ENCODE peak calls at places on chromosomes 7 and 10, in nine cellular contexts. One of them, this sample, is unnamed.
A peak's percentile ranks its signal among the peaks of the same experiment; 100 is the strongest.

GRCh38 chr10:60825520-60825919 is 47.2 kb downstream of the CDK1 start:
- DNase-seq in A549: no peak
- DNase-seq in endodermal cell: no peak
- DNase-seq in osteocyte: no peak
- DNase-seq in AG04449: no peak
- DNase-seq in neural crest cell: no peak
- DNase-seq in breast epithelium: no peak
- DNase-seq in NB4: no peak
- DNase-seq in kidney: no peak
- DNase-seq in this sample: no peak

GRCh38 chr10:118952493-118953295 is 76.8 kb upstream of the NANOS1 start:
- DNase-seq in A549: no peak
- DNase-seq in endodermal cell: no peak
- DNase-seq in osteocyte: peak; percentile 65
- DNase-seq in AG04449: no peak
- DNase-seq in neural crest cell: no peak
- DNase-seq in breast epithelium: peak; percentile 15
- DNase-seq in NB4: no peak
- DNase-seq in kidney: no peak
- DNase-seq in this sample: no peak

GRCh38 chr10:32237644-32238345 is 109.2 kb downstream of the EPC1 start:
- DNase-seq in A549: no peak
- DNase-seq in endodermal cell: no peak
- DNase-seq in osteocyte: no peak
- DNase-seq in AG04449: peak; percentile 37
- DNase-seq in neural crest cell: no peak
- DNase-seq in breast epithelium: no peak
- DNase-seq in NB4: no peak
- DNase-seq in kidney: no peak
- DNase-seq in this sample: no peak

GRCh38 chr7:110803602-110804143 is 287.3 kb upstream of the LRRN3 start:
- DNase-seq in A549: no peak
- DNase-seq in endodermal cell: peak; percentile 56
- DNase-seq in osteocyte: no peak
- DNase-seq in AG04449: no peak
- DNase-seq in neural crest cell: no peak
- DNase-seq in breast epithelium: no peak
- DNase-seq in NB4: no peak
- DNase-seq in kidney: no peak
- DNase-seq in this sample: no peak

GRCh38 chr7:157718303-157719007 is 381.7 kb downstream of the DNAJB6 start:
- DNase-seq in A549: no peak
- DNase-seq in endodermal cell: peak; percentile 47
- DNase-seq in osteocyte: no peak
- DNase-seq in AG04449: no peak
- DNase-seq in neural crest cell: no peak
- DNase-seq in breast epithelium: no peak
- DNase-seq in NB4: no peak
- DNase-seq in kidney: no peak
- DNase-seq in this sample: no peak

GRCh38 chr10:110456523-110457091 is 41.1 kb upstream of the DUSP5 start:
- DNase-seq in A549: peak; percentile 65
- DNase-seq in endodermal cell: peak; percentile 41
- DNase-seq in osteocyte: no peak
- DNase-seq in AG04449: no peak
- DNase-seq in neural crest cell: no peak
- DNase-seq in breast epithelium: peak; percentile 36
- DNase-seq in NB4: no peak
- DNase-seq in kidney: no peak
- DNase-seq in this sample: no peak

GRCh38 chr7:5643280-5643679 is 138.2 kb downstream of the RNF216 start:
- DNase-seq in A549: peak; percentile 13
- DNase-seq in endodermal cell: peak; percentile 75
- DNase-seq in osteocyte: no peak
- DNase-seq in AG04449: no peak
- DNase-seq in neural crest cell: no peak
- DNase-seq in breast epithelium: no peak
- DNase-seq in NB4: peak; percentile 87
- DNase-seq in kidney: peak; percentile 71
- DNase-seq in this sample: no peak

GRCh38 chr7:113664867-113665266 is 253.9 kb downstream of the PPP1R3A start:
- DNase-seq in A549: no peak
- DNase-seq in endodermal cell: no peak
- DNase-seq in osteocyte: no peak
- DNase-seq in AG04449: no peak
- DNase-seq in neural crest cell: no peak
- DNase-seq in breast epithelium: no peak
- DNase-seq in NB4: peak; percentile 15
- DNase-seq in kidney: no peak
- DNase-seq in this sample: no peak

GRCh38 chr10:79416578-79417255 is 28.7 kb downstream of the ZCCHC24 start:
- DNase-seq in A549: no peak
- DNase-seq in endodermal cell: no peak
- DNase-seq in osteocyte: no peak
- DNase-seq in AG04449: no peak
- DNase-seq in neural crest cell: no peak
- DNase-seq in breast epithelium: no peak
- DNase-seq in NB4: no peak
- DNase-seq in kidney: peak; percentile 35
- DNase-seq in this sample: no peak

GRCh38 chr7:88929719-88930118 is 134.2 kb upstream of the TEX47 start:
- DNase-seq in A549: no peak
- DNase-seq in endodermal cell: no peak
- DNase-seq in osteocyte: no peak
- DNase-seq in AG04449: no peak
- DNase-seq in neural crest cell: no peak
- DNase-seq in breast epithelium: no peak
- DNase-seq in NB4: no peak
- DNase-seq in kidney: no peak
- DNase-seq in this sample: no peak

GRCh38 chr10:119734396-119735332 is 8.8 kb downstream of the INPP5F start:
- DNase-seq in A549: no peak
- DNase-seq in endodermal cell: no peak
- DNase-seq in osteocyte: no peak
- DNase-seq in AG04449: no peak
- DNase-seq in neural crest cell: no peak
- DNase-seq in breast epithelium: no peak
- DNase-seq in NB4: no peak
- DNase-seq in kidney: no peak
- DNase-seq in this sample: no peak

GRCh38 chr7:130471974-130472373 is 19.9 kb upstream of the MEST start:
- DNase-seq in A549: no peak
- DNase-seq in endodermal cell: no peak
- DNase-seq in osteocyte: no peak
- DNase-seq in AG04449: no peak
- DNase-seq in neural crest cell: no peak
- DNase-seq in breast epithelium: no peak
- DNase-seq in NB4: no peak
- DNase-seq in kidney: no peak
- DNase-seq in this sample: no peak

GRCh38 chr7:130473289-130473688 is 18.6 kb upstream of the MEST start:
- DNase-seq in A549: no peak
- DNase-seq in endodermal cell: no peak
- DNase-seq in osteocyte: no peak
- DNase-seq in AG04449: no peak
- DNase-seq in neural crest cell: no peak
- DNase-seq in breast epithelium: no peak
- DNase-seq in NB4: peak; percentile 64
- DNase-seq in kidney: no peak
- DNase-seq in this sample: no peak

GRCh38 chr7:130468612-130469011 is 23.3 kb upstream of the MEST start:
- DNase-seq in A549: no peak
- DNase-seq in endodermal cell: no peak
- DNase-seq in osteocyte: no peak
- DNase-seq in AG04449: no peak
- DNase-seq in neural crest cell: no peak
- DNase-seq in breast epithelium: no peak
- DNase-seq in NB4: no peak
- DNase-seq in kidney: no peak
- DNase-seq in this sample: no peak

GRCh38 chr7:130476287-130477001 is 15.4 kb upstream of the MEST start:
- DNase-seq in A549: no peak
- DNase-seq in endodermal cell: no peak
- DNase-seq in osteocyte: no peak
- DNase-seq in AG04449: no peak
- DNase-seq in neural crest cell: no peak
- DNase-seq in breast epithelium: no peak
- DNase-seq in NB4: no peak
- DNase-seq in kidney: no peak
- DNase-seq in this sample: no peak

DNA sequence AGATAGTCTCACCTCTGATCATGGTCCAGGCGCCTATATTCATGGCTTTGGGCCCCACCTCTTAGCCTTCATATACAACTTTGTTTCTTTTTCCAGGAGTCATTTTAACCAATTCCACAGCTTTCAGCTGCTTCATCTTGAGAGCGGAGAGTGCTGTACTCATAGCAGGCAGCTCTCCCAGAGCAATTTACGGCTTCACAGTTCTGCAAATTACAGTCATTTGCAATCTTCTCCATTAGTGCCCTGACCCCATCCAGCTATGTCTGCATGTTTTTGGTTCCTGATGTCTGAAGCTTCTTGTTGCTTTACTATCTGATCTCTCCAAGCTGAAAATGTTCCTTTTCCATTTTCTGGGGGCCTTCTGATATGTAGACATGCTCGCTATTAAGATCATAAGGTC is 18.0 kb upstream of the MEST start:
- DNase-seq in A549: no peak
- DNase-seq in endodermal cell: no peak
- DNase-seq in osteocyte: no peak
- DNase-seq in AG04449: no peak
- DNase-seq in neural crest cell: no peak
- DNase-seq in breast epithelium: no peak
- DNase-seq in NB4: no peak
- DNase-seq in kidney: no peak
- DNase-seq in this sample: no peak
- TF ChIP-seq CTCF in A549: no peak
- TF ChIP-seq CTCF in endodermal cell: no peak
- TF ChIP-seq CTCF in osteocyte: no peak
- TF ChIP-seq CTCF in AG04449: no peak
- TF ChIP-seq CTCF in neural crest cell: no peak
- TF ChIP-seq CTCF in breast epithelium: no peak
- TF ChIP-seq CTCF in NB4: no peak
- TF ChIP-seq CTCF in kidney: no peak
- TF ChIP-seq CTCF in this sample: no peak

DNA sequence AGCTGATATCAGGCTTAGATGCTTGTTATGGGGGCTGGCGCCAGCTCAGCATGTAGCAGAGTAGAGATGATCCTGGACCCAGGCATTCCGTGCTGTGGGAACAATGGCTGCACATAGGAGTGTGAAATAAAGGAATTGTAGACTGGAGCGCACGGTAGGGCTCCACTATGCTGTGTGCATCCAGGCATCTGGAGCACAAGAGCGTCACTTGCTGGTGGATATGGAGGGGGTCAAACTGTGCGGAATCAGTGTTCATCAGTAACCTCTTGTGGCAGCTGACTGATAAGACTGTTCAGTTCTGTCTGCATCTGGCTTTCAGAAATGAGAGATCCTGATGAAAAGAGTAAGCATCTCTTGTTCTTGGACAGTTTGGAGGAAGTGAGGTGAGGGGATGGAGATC is 55.8 kb downstream of the ZNF503 start:
- DNase-seq in A549: no peak
- DNase-seq in endodermal cell: no peak
- DNase-seq in osteocyte: peak; percentile 64
- DNase-seq in AG04449: no peak
- DNase-seq in neural crest cell: no peak
- DNase-seq in breast epithelium: no peak
- DNase-seq in NB4: no peak
- DNase-seq in kidney: no peak
- DNase-seq in this sample: no peak
- TF ChIP-seq CTCF in A549: no peak
- TF ChIP-seq CTCF in endodermal cell: no peak
- TF ChIP-seq CTCF in osteocyte: no peak
- TF ChIP-seq CTCF in AG04449: no peak
- TF ChIP-seq CTCF in neural crest cell: no peak
- TF ChIP-seq CTCF in breast epithelium: no peak
- TF ChIP-seq CTCF in NB4: no peak
- TF ChIP-seq CTCF in kidney: no peak
- TF ChIP-seq CTCF in this sample: no peak

GRCh38 chr7:123747620-123748141 is 1.1 kb downstream of the WASL start:
- DNase-seq in A549: peak; percentile 72
- DNase-seq in endodermal cell: peak; percentile 90
- DNase-seq in osteocyte: no peak
- DNase-seq in AG04449: no peak
- DNase-seq in neural crest cell: peak; percentile 31
- DNase-seq in breast epithelium: peak; percentile 49
- DNase-seq in NB4: peak; percentile 89
- DNase-seq in kidney: peak; percentile 63
- DNase-seq in this sample: peak; percentile 44

GRCh38 chr7:123747089-123747488 is 1.7 kb downstream of the WASL start:
- DNase-seq in A549: no peak
- DNase-seq in endodermal cell: no peak
- DNase-seq in osteocyte: no peak
- DNase-seq in AG04449: no peak
- DNase-seq in neural crest cell: no peak
- DNase-seq in breast epithelium: no peak
- DNase-seq in NB4: peak; percentile 27
- DNase-seq in kidney: no peak
- DNase-seq in this sample: no peak

GRCh38 chr7:123744416-123744815 is 4.4 kb downstream of the WASL start:
- DNase-seq in A549: no peak
- DNase-seq in endodermal cell: no peak
- DNase-seq in osteocyte: no peak
- DNase-seq in AG04449: no peak
- DNase-seq in neural crest cell: no peak
- DNase-seq in breast epithelium: no peak
- DNase-seq in NB4: no peak
- DNase-seq in kidney: no peak
- DNase-seq in this sample: no peak

GRCh38 chr7:123745437-123745836 is 3.4 kb downstream of the WASL start:
- DNase-seq in A549: no peak
- DNase-seq in endodermal cell: no peak
- DNase-seq in osteocyte: no peak
- DNase-seq in AG04449: no peak
- DNase-seq in neural crest cell: no peak
- DNase-seq in breast epithelium: no peak
- DNase-seq in NB4: no peak
- DNase-seq in kidney: no peak
- DNase-seq in this sample: no peak

DNA sequence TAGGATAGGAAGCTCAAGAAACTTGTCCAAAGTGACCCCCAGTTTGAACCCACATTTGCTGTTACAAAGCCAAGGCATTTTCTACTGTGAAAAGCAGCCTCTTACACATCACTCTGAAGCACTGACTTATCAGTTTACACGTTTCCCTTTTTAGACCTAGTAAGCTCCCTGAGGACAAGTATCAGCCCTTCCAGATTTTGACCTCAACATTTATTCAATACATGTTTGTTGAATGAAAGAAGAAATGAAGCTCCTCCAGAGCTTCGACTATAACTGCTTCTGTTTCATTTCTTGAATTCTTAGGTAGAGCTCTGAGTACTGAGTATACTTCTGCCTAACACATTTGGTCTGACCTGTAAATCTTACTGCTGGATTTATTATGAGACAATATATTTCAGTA is 2.7 kb downstream of the WASL start:
- DNase-seq in A549: no peak
- DNase-seq in endodermal cell: no peak
- DNase-seq in osteocyte: no peak
- DNase-seq in AG04449: no peak
- DNase-seq in neural crest cell: no peak
- DNase-seq in breast epithelium: no peak
- DNase-seq in NB4: peak; percentile 21
- DNase-seq in kidney: no peak
- DNase-seq in this sample: no peak
- TF ChIP-seq CTCF in A549: no peak
- TF ChIP-seq CTCF in endodermal cell: no peak
- TF ChIP-seq CTCF in osteocyte: no peak
- TF ChIP-seq CTCF in AG04449: no peak
- TF ChIP-seq CTCF in neural crest cell: no peak
- TF ChIP-seq CTCF in breast epithelium: no peak
- TF ChIP-seq CTCF in NB4: no peak
- TF ChIP-seq CTCF in kidney: no peak
- TF ChIP-seq CTCF in this sample: no peak

GRCh38 chr10:30022590-30022989 is 36.8 kb downstream of the JCAD start:
- DNase-seq in A549: no peak
- DNase-seq in endodermal cell: no peak
- DNase-seq in osteocyte: no peak
- DNase-seq in AG04449: no peak
- DNase-seq in neural crest cell: no peak
- DNase-seq in breast epithelium: no peak
- DNase-seq in NB4: no peak
- DNase-seq in kidney: no peak
- DNase-seq in this sample: no peak
- TF ChIP-seq CTCF in A549: no peak
- TF ChIP-seq CTCF in endodermal cell: no peak
- TF ChIP-seq CTCF in osteocyte: peak; percentile 11
- TF ChIP-seq CTCF in AG04449: no peak
- TF ChIP-seq CTCF in neural crest cell: no peak
- TF ChIP-seq CTCF in breast epithelium: no peak
- TF ChIP-seq CTCF in NB4: no peak
- TF ChIP-seq CTCF in kidney: no peak
- TF ChIP-seq CTCF in this sample: no peak